ENCODE peak calls at places on chromosome 3, in seven cellular contexts. C is HepG2, P is GM23338, W is Panc1, S is prostate gland, A is breast epithelium, Y is stomach. G is an unnamed sample.

GRCh38 chr3:12656193-12656592 is 7.7 kb downstream of the RAF1 start:
- DNase-seq in C (no peak), P (no peak), W (no peak), S (no peak), A (no peak), Y (no peak), G (no peak)

GRCh38 chr3:140096037-140096436 is 161.1 kb downstream of the CLSTN2 start:
- DNase-seq in C (no peak), P (no peak), W (no peak), S (no peak), A (no peak), Y (no peak), G (no peak)

GRCh38 chr3:183188895-183189462 is 26.4 kb upstream of the LAMP3 start:
- DNase-seq in C (peak), P (peak), W (no peak), S (no peak), A (no peak), Y (peak), G (peak)

GRCh38 chr3:32391643-32392529 is at the start of gene CMTM7:
- DNase-seq in C (peak), P (peak), W (no peak), S (peak), A (peak), Y (peak), G (no peak)

GRCh38 chr3:115671761-115672455 is 48.6 kb downstream of the GAP43 start:
- DNase-seq in C (no peak), P (no peak), W (no peak), S (no peak), A (no peak), Y (no peak), G (no peak)

GRCh38 chr3:177102526-177102925 is 94.8 kb downstream of the TBL1XR1 start:
- DNase-seq in C (no peak), P (no peak), W (no peak), S (no peak), A (no peak), Y (no peak), G (no peak)

GRCh38 chr3:119239421-119239820 is 1.3 kb downstream of the B4GALT4 start:
- DNase-seq in C (no peak), P (no peak), W (no peak), S (no peak), A (no peak), Y (no peak), G (no peak)

GRCh38 chr3:115659861-115660260 is 36.6 kb downstream of the GAP43 start:
- DNase-seq in C (no peak), P (no peak), W (no peak), S (no peak), A (no peak), Y (no peak), G (no peak)

GRCh38 chr3:33196538-33196937 is 22.1 kb downstream of the SUSD5 start:
- DNase-seq in C (peak), P (no peak), W (no peak), S (no peak), A (no peak), Y (no peak), G (no peak)

GRCh38 chr3:58427661-58428361 is 5.8 kb downstream of the PDHB start:
- DNase-seq in C (no peak), P (no peak), W (no peak), S (no peak), A (no peak), Y (no peak), G (no peak)

GRCh38 chr3:56795807-56796185 is 6.0 kb downstream of the ARHGEF3 start:
- DNase-seq in C (no peak), P (no peak), W (no peak), S (no peak), A (no peak), Y (no peak), G (no peak)

GRCh38 chr3:52428151-52429005 is 16.5 kb downstream of the SEMA3G start:
- DNase-seq in C (peak), P (peak), W (no peak), S (peak), A (peak), Y (peak), G (no peak)

GRCh38 chr3:20683912-20684311 is 497.9 kb upstream of the SGO1 start:
- DNase-seq in C (no peak), P (no peak), W (no peak), S (no peak), A (no peak), Y (no peak), G (no peak)
- TF ChIP-seq POLR2AphosphoS5 in C (no peak), P (no peak), W (no peak), S (no peak), A (no peak), Y (no peak), G (no peak)

DNA sequence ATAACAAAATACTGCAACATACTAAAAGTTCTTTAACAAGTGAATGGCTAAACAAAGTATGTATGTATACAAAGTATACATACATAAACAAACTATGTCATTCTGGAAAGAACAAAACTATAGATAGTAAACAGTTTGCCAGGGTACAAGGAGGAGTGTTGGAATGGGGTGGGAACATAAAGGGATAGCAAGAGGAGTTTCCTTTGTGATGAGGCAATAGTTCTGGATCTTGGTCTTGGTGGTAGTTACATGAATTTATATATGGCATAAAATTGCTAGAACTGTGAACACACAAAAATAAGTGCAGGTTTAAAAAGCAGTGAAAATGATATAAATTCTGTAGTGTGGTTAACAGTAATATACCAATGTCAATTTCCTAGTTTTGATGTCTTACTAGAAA is 22.0 kb downstream of the ZNF148 start:
- DNase-seq in C (no peak), P (no peak), W (no peak), S (no peak), A (no peak), Y (no peak), G (no peak)
- TF ChIP-seq POLR2AphosphoS5 in C (no peak), P (no peak), W (no peak), S (no peak), A (no peak), Y (no peak), G (no peak)

GRCh38 chr3:55647086-55647485 is 160.0 kb upstream of the WNT5A start:
- DNase-seq in C (no peak), P (peak), W (no peak), S (no peak), A (no peak), Y (no peak), G (no peak)
- TF ChIP-seq POLR2AphosphoS5 in C (no peak), P (no peak), W (no peak), S (no peak), A (no peak), Y (no peak), G (no peak)

GRCh38 chr3:124283644-124284008 is 291.7 kb upstream of the ROPN1 start:
- DNase-seq in C (no peak), P (no peak), W (no peak), S (no peak), A (no peak), Y (no peak), G (no peak)
- TF ChIP-seq POLR2AphosphoS5 in C (no peak), P (no peak), W (no peak), S (no peak), A (no peak), Y (peak), G (no peak)

DNA sequence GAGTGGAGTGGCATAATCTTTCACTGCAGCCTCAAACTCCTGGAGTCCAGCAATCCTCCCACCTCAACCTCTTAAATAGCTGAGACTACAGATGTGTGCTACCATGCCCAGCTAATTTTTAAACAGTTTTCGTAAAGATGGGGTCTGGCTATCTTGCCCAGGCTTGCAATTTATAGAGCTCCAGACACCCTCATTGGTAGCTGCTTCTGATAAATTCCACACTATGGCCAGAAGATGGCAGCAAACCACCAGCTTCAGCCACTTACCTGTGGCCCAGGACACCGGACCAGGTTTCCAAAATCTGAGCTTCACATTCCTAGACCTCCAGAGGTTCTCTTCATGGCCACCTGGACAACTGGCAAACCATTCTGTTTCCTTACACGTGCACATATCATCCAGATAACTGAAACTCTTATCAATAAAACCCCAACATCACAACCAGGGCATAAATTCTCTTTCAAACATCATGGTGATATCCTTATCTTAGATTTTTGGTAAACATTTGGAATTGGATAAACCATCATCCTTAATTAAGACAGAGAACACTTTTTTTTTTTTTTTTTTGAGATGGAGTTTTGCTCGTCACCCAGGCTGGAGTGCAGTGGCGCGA is 28.9 kb downstream of the FBXW12 start:
- DNase-seq in C (peak), P (peak), W (peak), S (peak), A (peak), Y (peak), G (peak)
- TF ChIP-seq POLR2AphosphoS5 in C (no peak), P (no peak), W (no peak), S (peak), A (no peak), Y (no peak), G (no peak)

GRCh38 chr3:100956276-100956675 is 36.9 kb downstream of the ABI3BP start:
- DNase-seq in C (no peak), P (no peak), W (no peak), S (no peak), A (no peak), Y (no peak), G (no peak)

GRCh38 chr3:100954199-100954935 is 38.9 kb downstream of the ABI3BP start:
- DNase-seq in C (no peak), P (no peak), W (no peak), S (no peak), A (no peak), Y (no peak), G (no peak)

GRCh38 chr3:100953103-100953502 is 40.1 kb downstream of the ABI3BP start:
- DNase-seq in C (no peak), P (no peak), W (no peak), S (no peak), A (no peak), Y (no peak), G (no peak)

GRCh38 chr3:100957407-100958100 is 35.7 kb downstream of the ABI3BP start:
- DNase-seq in C (no peak), P (no peak), W (no peak), S (no peak), A (no peak), Y (no peak), G (no peak)

GRCh38 chr3:100954990-100955389 is 38.2 kb downstream of the ABI3BP start:
- DNase-seq in C (no peak), P (no peak), W (no peak), S (no peak), A (no peak), Y (no peak), G (no peak)
- TF ChIP-seq POLR2AphosphoS5 in C (no peak), P (no peak), W (no peak), S (no peak), A (no peak), Y (no peak), G (no peak)

G was measured in GM12891.